ENCODE peak calls at places on chromosomes 16 and 17, in five cellular contexts. S, O, L, H and F are unnamed samples.
A peak's percentile ranks its signal among the peaks of the same experiment; 100 is the strongest.

GRCh38 chr16:4840984-4841383 is 6.1 kb downstream of the GLYR1 start:
- DNase-seq in S (no peak), O (no peak), L (no peak), H (no peak), F (no peak)

GRCh38 chr16:11240636-11241473 is 15.1 kb downstream of the SOCS1 start:
- DNase-seq in S (no peak), O (no peak), L (no peak), H (no peak), F (no peak)

GRCh38 chr17:43860077-43860725 is 13.2 kb downstream of the CD300LG start:
- DNase-seq in S (no peak), O (no peak), L (no peak), H (no peak), F (no peak)

GRCh38 chr16:2584742-2585650 is 47.2 kb downstream of the PDPK1 start:
- DNase-seq in S (peak; percentile 2), O (no peak), L (no peak), H (no peak), F (no peak)

GRCh38 chr17:21176996-21177395 is 37.0 kb downstream of the TMEM11 start:
- DNase-seq in S (no peak), O (no peak), L (no peak), H (no peak), F (no peak)

GRCh38 chr17:65745241-65745640 is 183.8 kb upstream of the AXIN2 start:
- DNase-seq in S (no peak), O (no peak), L (no peak), H (no peak), F (no peak)

GRCh38 chr17:72372185-72372584 is 251.4 kb downstream of the SOX9 start:
- DNase-seq in S (no peak), O (no peak), L (no peak), H (no peak), F (no peak)

GRCh38 chr17:82094931-82095776 is 2.9 kb downstream of the FASN start:
- DNase-seq in S (no peak), O (no peak), L (no peak), H (no peak), F (no peak)

GRCh38 chr17:45809484-45809883 is 25.4 kb downstream of the CRHR1 start:
- DNase-seq in S (peak; percentile 76), O (no peak), L (no peak), H (no peak), F (no peak)

GRCh38 chr17:63134867-63135266 is 168.8 kb downstream of the TANC2 start:
- DNase-seq in S (no peak), O (no peak), L (no peak), H (no peak), F (no peak)

GRCh38 chr16:55470533-55471371 is 8.2 kb upstream of the MMP2 start:
- DNase-seq in S (no peak), O (no peak), L (no peak), H (no peak), F (no peak)